ENCODE peak calls at places on chromosomes 6 and 20, in ten cellular contexts. Z, N, V, A, S, T, R, Y, X and B are unnamed samples.

GRCh38 chr6:18491303-18492090 is 104.3 kb downstream of the RNF144B start:
- DNase-seq in Z (peak), N (no peak), V (peak), A (no peak), S (no peak), T (no peak), R (peak), Y (no peak), X (no peak), B (no peak)

GRCh38 chr20:38258545-38259223 is 1.9 kb downstream of the KIAA1755 start:
- DNase-seq in Z (no peak), N (no peak), V (no peak), A (no peak), S (no peak), T (no peak), R (no peak), Y (no peak), X (no peak), B (no peak)

GRCh38 chr6:14310955-14311354 is 193.4 kb downstream of the CD83 start:
- DNase-seq in Z (no peak), N (no peak), V (no peak), A (no peak), S (no peak), T (peak), R (no peak), Y (no peak), X (no peak), B (no peak)

GRCh38 chr6:101396552-101397173 is 3.2 kb downstream of the GRIK2 start:
- DNase-seq in Z (peak), N (peak), V (peak), A (peak), S (no peak), T (peak), R (peak), Y (no peak), X (peak), B (no peak)

GRCh38 chr20:23152308-23152892 is 66.3 kb upstream of the CD93 start:
- DNase-seq in Z (no peak), N (peak), V (peak), A (peak), S (no peak), T (peak), R (no peak), Y (peak), X (peak), B (peak)

GRCh38 chr20:34979366-34980153 is 23.9 kb downstream of the MYH7B start:
- DNase-seq in Z (no peak), N (no peak), V (no peak), A (peak), S (no peak), T (no peak), R (peak), Y (no peak), X (no peak), B (no peak)

GRCh38 chr20:37590938-37591490 is 63.3 kb upstream of the BLCAP start:
- DNase-seq in Z (no peak), N (no peak), V (no peak), A (no peak), S (no peak), T (no peak), R (no peak), Y (no peak), X (no peak), B (no peak)

GRCh38 chr6:12136905-12137304 is 124.8 kb downstream of the HIVEP1 start:
- DNase-seq in Z (no peak), N (no peak), V (peak), A (no peak), S (no peak), T (peak), R (no peak), Y (no peak), X (peak), B (no peak)

GRCh38 chr20:4449977-4450715 is 271.6 kb upstream of the PRND start:
- DNase-seq in Z (no peak), N (no peak), V (peak), A (no peak), S (no peak), T (peak), R (peak), Y (peak), X (peak), B (peak)

GRCh38 chr6:96089173-96089572 is 73.4 kb downstream of the FUT9 start:
- DNase-seq in Z (no peak), N (peak), V (no peak), A (no peak), S (no peak), T (no peak), R (peak), Y (no peak), X (no peak), B (no peak)

GRCh38 chr6:20237677-20238460 is 25.6 kb upstream of the MBOAT1 start:
- DNase-seq in Z (no peak), N (no peak), V (no peak), A (no peak), S (no peak), T (no peak), R (peak), Y (no peak), X (no peak), B (no peak)

GRCh38 chr6:84123186-84123585 is 89.6 kb downstream of the MRAP2 start:
- DNase-seq in Z (no peak), N (no peak), V (no peak), A (no peak), S (no peak), T (no peak), R (no peak), Y (no peak), X (no peak), B (no peak)

GRCh38 chr20:57581202-57582028 is 20.5 kb downstream of the PCK1 start:
- DNase-seq in Z (no peak), N (no peak), V (no peak), A (no peak), S (no peak), T (no peak), R (no peak), Y (no peak), X (no peak), B (no peak)

GRCh38 chr6:166441641-166442078 is 58.9 kb upstream of the MPC1 start:
- DNase-seq in Z (no peak), N (no peak), V (no peak), A (no peak), S (no peak), T (no peak), R (no peak), Y (no peak), X (no peak), B (no peak)

GRCh38 chr6:140956567-140957306 is 1176.0 kb upstream of the GJE1 start:
- DNase-seq in Z (no peak), N (no peak), V (peak), A (no peak), S (no peak), T (peak), R (no peak), Y (no peak), X (peak), B (no peak)

GRCh38 chr6:158766621-158767435 is 52.3 kb downstream of the EZR start:
- DNase-seq in Z (no peak), N (no peak), V (no peak), A (no peak), S (peak), T (no peak), R (no peak), Y (no peak), X (no peak), B (no peak)

GRCh38 chr20:23061262-23061661 is 11.8 kb upstream of the THBD start:
- DNase-seq in Z (no peak), N (no peak), V (no peak), A (no peak), S (no peak), T (no peak), R (no peak), Y (no peak), X (no peak), B (no peak)

GRCh38 chr20:64033981-64034493 is 1.9 kb upstream of the C20orf204 start:
- DNase-seq in Z (no peak), N (no peak), V (peak), A (no peak), S (no peak), T (no peak), R (no peak), Y (no peak), X (no peak), B (no peak)

GRCh38 chr6:84774174-84775158 is 10.1 kb upstream of the TBX18 start:
- DNase-seq in Z (no peak), N (no peak), V (peak), A (peak), S (no peak), T (no peak), R (peak), Y (no peak), X (no peak), B (no peak)

GRCh38 chr20:24102290-24102689 is 113.7 kb upstream of the GGTLC1 start:
- DNase-seq in Z (no peak), N (no peak), V (no peak), A (no peak), S (no peak), T (no peak), R (peak), Y (no peak), X (no peak), B (no peak)

GRCh38 chr6:131640576-131640975 is 3.5 kb downstream of the ENPP3 start:
- DNase-seq in Z (no peak), N (no peak), V (no peak), A (no peak), S (no peak), T (no peak), R (no peak), Y (no peak), X (no peak), B (no peak)

GRCh38 chr6:32692019-32692418 is 25.6 kb upstream of the HLA-DQB1 start:
- DNase-seq in Z (peak), N (peak), V (peak), A (no peak), S (no peak), T (no peak), R (peak), Y (no peak), X (no peak), B (no peak)

GRCh38 chr20:31937820-31938219 is 14.0 kb downstream of the PDRG1 start:
- DNase-seq in Z (no peak), N (no peak), V (no peak), A (no peak), S (no peak), T (no peak), R (no peak), Y (no peak), X (no peak), B (no peak)

GRCh38 chr6:2883673-2884072 is 19.4 kb downstream of the SERPINB9 start:
- DNase-seq in Z (no peak), N (no peak), V (no peak), A (no peak), S (no peak), T (no peak), R (no peak), Y (no peak), X (no peak), B (no peak)

GRCh38 chr6:15317251-15317650 is 71.4 kb downstream of the JARID2 start:
- DNase-seq in Z (no peak), N (no peak), V (no peak), A (no peak), S (no peak), T (no peak), R (no peak), Y (no peak), X (no peak), B (no peak)

GRCh38 chr6:5695260-5696245 is 311.2 kb downstream of the NRN1 start:
- DNase-seq in Z (no peak), N (no peak), V (peak), A (no peak), S (no peak), T (peak), R (no peak), Y (peak), X (peak), B (peak)

GRCh38 chr6:30888472-30889137 is 4.3 kb downstream of the DDR1 start:
- DNase-seq in Z (no peak), N (no peak), V (peak), A (no peak), S (no peak), T (peak), R (no peak), Y (no peak), X (peak), B (no peak)

GRCh38 chr6:167945937-167946485 is 51.5 kb upstream of the KIF25 start:
- DNase-seq in Z (no peak), N (no peak), V (no peak), A (no peak), S (no peak), T (no peak), R (no peak), Y (no peak), X (peak), B (no peak)

GRCh38 chr20:25055711-25056492 is 2.0 kb downstream of the ACSS1 start:
- DNase-seq in Z (no peak), N (peak), V (peak), A (no peak), S (peak), T (no peak), R (no peak), Y (no peak), X (peak), B (no peak)

GRCh38 chr20:36506253-36506652 is 35.1 kb upstream of the MYL9 start:
- DNase-seq in Z (no peak), N (no peak), V (peak), A (no peak), S (no peak), T (no peak), R (peak), Y (no peak), X (no peak), B (no peak)

GRCh38 chr20:17612287-17612974 is 42.6 kb downstream of the DSTN start:
- DNase-seq in Z (no peak), N (no peak), V (peak), A (peak), S (peak), T (peak), R (peak), Y (peak), X (peak), B (no peak)

GRCh38 chr6:75502884-75503283 is 9.3 kb upstream of the FILIP1 start:
- DNase-seq in Z (no peak), N (no peak), V (no peak), A (no peak), S (no peak), T (no peak), R (no peak), Y (no peak), X (no peak), B (no peak)

GRCh38 chr20:53931597-53931996 is 138.8 kb downstream of the BCAS1 start:
- DNase-seq in Z (no peak), N (no peak), V (no peak), A (no peak), S (no peak), T (no peak), R (no peak), Y (no peak), X (no peak), B (no peak)

GRCh38 chr20:8005033-8005432 is 14.5 kb downstream of the TMX4 start:
- DNase-seq in Z (no peak), N (no peak), V (no peak), A (no peak), S (no peak), T (no peak), R (no peak), Y (no peak), X (no peak), B (no peak)

GRCh38 chr6:136761227-136761922 is 30.9 kb downstream of the MAP3K5 start:
- DNase-seq in Z (peak), N (no peak), V (peak), A (no peak), S (no peak), T (peak), R (no peak), Y (no peak), X (peak), B (no peak)
- H3K4me3 ChIP-seq in Z (no peak), N (peak), V (peak), A (peak), S (no peak), T (peak), R (no peak), Y (peak), X (no peak), B (no peak)

DNA sequence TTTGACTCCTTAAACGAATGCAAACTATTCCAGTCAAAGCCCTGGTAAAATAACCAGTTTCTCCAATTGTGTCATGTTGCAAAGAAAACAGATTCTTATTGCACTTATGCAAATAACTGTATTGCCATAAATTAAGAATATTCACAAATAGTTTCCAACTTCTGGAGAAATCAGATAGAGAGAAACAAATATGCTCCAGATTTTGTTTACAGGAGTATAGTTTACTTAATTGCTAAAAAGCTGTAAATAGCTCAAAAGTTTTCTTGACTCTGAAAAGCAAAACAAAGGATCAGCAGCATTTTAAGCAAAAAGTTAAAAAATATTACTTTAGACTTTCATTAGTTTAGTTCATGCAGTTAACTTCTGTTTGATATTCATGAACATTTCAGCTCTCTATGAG is 304.2 kb downstream of the PACRG start:
- DNase-seq in Z (no peak), N (no peak), V (no peak), A (no peak), S (no peak), T (no peak), R (no peak), Y (no peak), X (no peak), B (no peak)
- TF ChIP-seq CTCF in Z (no peak), N (no peak), V (no peak), A (no peak), S (no peak), T (no peak), R (no peak), Y (no peak), X (no peak), B (no peak)

DNA sequence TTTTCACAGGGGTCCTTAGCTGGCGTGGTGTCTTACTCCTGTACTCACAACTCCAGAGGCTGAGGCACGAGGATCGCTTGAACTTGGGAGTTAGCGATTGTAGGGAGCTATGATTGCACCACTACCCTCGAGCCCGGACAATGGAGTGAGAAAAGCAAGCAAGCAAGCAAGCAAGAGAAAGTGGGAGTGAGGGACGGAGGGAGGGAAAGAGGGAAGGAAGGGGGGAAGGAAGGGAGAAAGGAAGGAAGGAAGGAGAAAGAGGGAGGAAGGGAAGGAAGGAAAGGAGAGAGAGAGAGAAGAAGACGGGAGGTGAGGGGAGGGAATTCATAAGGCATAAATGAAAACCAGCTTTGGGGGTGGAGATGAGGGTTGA is 120.5 kb downstream of the TRIM27 start:
- DNase-seq in Z (no peak), N (no peak), V (no peak), A (no peak), S (no peak), T (no peak), R (no peak), Y (no peak), X (no peak), B (no peak)
- H3K4me3 ChIP-seq in Z (no peak), N (no peak), V (no peak), A (no peak), S (no peak), T (no peak), R (peak), Y (no peak), X (no peak), B (no peak)

DNA sequence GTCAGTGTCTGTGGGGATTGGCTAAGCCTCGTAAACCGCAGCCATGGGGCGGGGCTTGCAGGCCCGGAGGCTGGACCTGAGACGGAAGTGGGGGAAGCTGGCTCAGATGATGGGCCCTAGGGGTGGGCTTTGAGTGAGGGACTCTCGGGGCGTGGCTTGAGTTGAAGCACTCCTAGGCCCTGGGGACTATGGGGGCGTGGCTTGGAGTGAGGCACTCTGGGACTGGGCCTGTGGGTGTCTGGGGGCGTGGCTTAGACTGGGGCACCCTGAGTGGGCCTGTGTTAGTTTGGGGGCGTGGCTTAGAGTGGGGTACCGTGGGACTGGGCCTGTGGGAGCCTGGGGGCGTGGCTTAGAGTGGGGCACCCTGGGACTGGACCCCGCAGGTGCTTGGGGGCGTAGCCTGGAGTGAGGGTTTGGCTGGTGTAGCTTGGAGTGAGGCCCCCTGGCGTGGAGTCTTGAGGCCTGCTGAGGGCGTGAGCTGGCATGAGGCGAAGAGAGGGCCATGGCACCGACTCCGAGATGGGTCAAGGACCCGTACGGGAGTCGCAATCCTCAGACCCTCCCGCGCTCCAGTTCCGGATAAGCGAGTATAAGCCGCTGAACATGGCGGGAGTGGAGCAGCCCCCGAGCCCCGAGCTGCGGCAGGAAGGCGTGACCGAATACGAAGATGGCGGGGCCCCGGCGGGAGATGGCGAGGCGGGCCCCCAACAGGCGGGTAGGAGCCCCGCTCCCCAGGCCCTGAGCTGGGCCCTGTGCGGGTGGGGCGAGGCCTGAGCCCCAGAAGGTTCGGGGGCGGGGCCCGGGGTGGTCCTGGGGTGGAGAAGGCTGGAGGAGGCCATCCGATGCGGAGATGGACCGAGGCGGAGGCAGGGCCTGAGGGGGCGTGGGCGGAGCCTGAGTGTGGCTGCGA is 6.8 kb downstream of the L3MBTL1 start:
- DNase-seq in Z (peak), N (peak), V (peak), A (peak), S (peak), T (peak), R (peak), Y (peak), X (peak), B (peak)
- TF ChIP-seq CTCF in Z (peak), N (no peak), V (no peak), A (peak), S (peak), T (peak), R (peak), Y (peak), X (peak), B (peak)

GRCh38 chr6:1045239-1045638 is 266.7 kb upstream of the FOXQ1 start:
- DNase-seq in Z (no peak), N (no peak), V (no peak), A (no peak), S (no peak), T (no peak), R (no peak), Y (no peak), X (no peak), B (no peak)

GRCh38 chr6:1044040-1044836 is 267.7 kb upstream of the FOXQ1 start:
- DNase-seq in Z (peak), N (peak), V (no peak), A (no peak), S (no peak), T (no peak), R (no peak), Y (no peak), X (no peak), B (no peak)

GRCh38 chr6:1052262-1052661 is 259.6 kb upstream of the FOXQ1 start:
- DNase-seq in Z (no peak), N (no peak), V (no peak), A (no peak), S (no peak), T (no peak), R (no peak), Y (no peak), X (no peak), B (no peak)

GRCh38 chr6:1049900-1050299 is 262.0 kb upstream of the FOXQ1 start:
- DNase-seq in Z (peak), N (peak), V (no peak), A (no peak), S (no peak), T (no peak), R (no peak), Y (no peak), X (no peak), B (no peak)

GRCh38 chr6:1047926-1048595 is 263.8 kb upstream of the FOXQ1 start:
- DNase-seq in Z (no peak), N (no peak), V (no peak), A (no peak), S (no peak), T (no peak), R (no peak), Y (no peak), X (no peak), B (no peak)
- H3K4me3 ChIP-seq in Z (no peak), N (no peak), V (no peak), A (no peak), S (no peak), T (no peak), R (no peak), Y (no peak), X (no peak), B (no peak)

GRCh38 chr6:38805682-38806081 is 90.6 kb downstream of the DNAH8 start:
- DNase-seq in Z (no peak), N (no peak), V (no peak), A (no peak), S (no peak), T (no peak), R (no peak), Y (no peak), X (no peak), B (no peak)
- TF ChIP-seq CTCF in Z (no peak), N (no peak), V (no peak), A (no peak), S (no peak), T (no peak), R (no peak), Y (no peak), X (no peak), B (no peak)